ENCODE peak calls at places on chromosome 1, in eight cellular contexts. A, W, J, S, B, N, F and O are unnamed samples.

GRCh38 chr1:45769261-45769932 is 18.9 kb upstream of the IPP start:
- DNase-seq in A (peak), W (peak), J (no peak), S (no peak), B (no peak), N (no peak), F (no peak), O (no peak)

GRCh38 chr1:18010408-18010807 is 97.2 kb upstream of the IGSF21 start:
- DNase-seq in A (no peak), W (no peak), J (no peak), S (no peak), B (no peak), N (no peak), F (no peak), O (no peak)

GRCh38 chr1:2414297-2414958 is 2.1 kb upstream of the PEX10 start:
- DNase-seq in A (peak), W (peak), J (peak), S (peak), B (peak), N (peak), F (peak), O (peak)

GRCh38 chr1:25197982-25198681 is 34.2 kb downstream of the SYF2 start:
- DNase-seq in A (no peak), W (peak), J (no peak), S (peak), B (peak), N (no peak), F (no peak), O (no peak)

GRCh38 chr1:205458777-205459566 is 3.1 kb upstream of the BLACAT1 start:
- DNase-seq in A (peak), W (peak), J (peak), S (peak), B (no peak), N (no peak), F (no peak), O (no peak)

GRCh38 chr1:116763116-116763786 is 9.0 kb downstream of the CD2 start:
- DNase-seq in A (no peak), W (no peak), J (no peak), S (peak), B (no peak), N (no peak), F (no peak), O (no peak)

GRCh38 chr1:243575070-243575469 is 275.0 kb downstream of the AKT3 start:
- DNase-seq in A (peak), W (no peak), J (no peak), S (no peak), B (peak), N (no peak), F (no peak), O (no peak)

GRCh38 chr1:61135286-61135685 is 52.9 kb downstream of the NFIA start:
- DNase-seq in A (no peak), W (no peak), J (no peak), S (no peak), B (no peak), N (no peak), F (no peak), O (no peak)

GRCh38 chr1:221694109-221694508 is 47.8 kb downstream of the DUSP10 start:
- DNase-seq in A (no peak), W (no peak), J (no peak), S (no peak), B (no peak), N (no peak), F (no peak), O (no peak)